ENCODE peak calls at places on chromosomes 4 and X, in five cellular contexts. G, Z, Y, M and F are unnamed samples.

GRCh38 chr4:110854021-110854678 is 231.3 kb upstream of the PITX2 start:
- DNase-seq in G (peak; percentile 61), M (no peak), Z (peak; percentile 27), Y (no peak), F (peak; percentile 96)

GRCh38 chr4:104795264-104795934 is 300.7 kb upstream of the CXXC4 start:
- DNase-seq in Z (no peak), Y (peak; percentile 41), M (no peak), G (no peak), F (no peak)

GRCh38 chrX:57900961-57901360 is 9.3 kb downstream of the ZXDA start:
- DNase-seq in Y (no peak), Z (peak; percentile 27), G (no peak), M (no peak), F (peak; percentile 76)

GRCh38 chrX:103913356-103914020 is 48.9 kb upstream of the TMSB15B start:
- DNase-seq in Z (peak; percentile 2), G (no peak), M (no peak), Y (no peak), F (peak; percentile 11)

GRCh38 chrX:1778817-1779216 is 164.0 kb downstream of the ASMT start:
- DNase-seq in G (peak; percentile 18), M (no peak), Z (peak; percentile 82), Y (no peak), F (no peak)

GRCh38 chr4:141802324-141802723 is 165.9 kb downstream of the IL15 start:
- DNase-seq in Y (no peak), Z (peak; percentile 84), G (peak; percentile 15), M (no peak), F (peak; percentile 96)

GRCh38 chr4:185796176-185796575 is 15.8 kb downstream of the SORBS2 start:
- DNase-seq in Z (no peak), G (no peak), Y (no peak), M (no peak), F (peak; percentile 49)

GRCh38 chr4:165921546-165921945 is 48.5 kb downstream of the TLL1 start:
- DNase-seq in Z (no peak), G (no peak), Y (peak; percentile 12), M (no peak), F (no peak)

GRCh38 chr4:39587881-39588280 is 50.8 kb downstream of the SMIM14 start:
- DNase-seq in G (peak; percentile 35), Y (no peak), Z (no peak), M (no peak), F (peak; percentile 36)

GRCh38 chr4:173121044-173121685 is 47.4 kb upstream of the GALNT7 start:
- DNase-seq in M (no peak), G (peak; percentile 62), Y (peak; percentile 7), Z (peak; percentile 9), F (peak; percentile 16)

GRCh38 chr4:187204389-187204920 is 480.8 kb upstream of the FAT1 start:
- DNase-seq in M (no peak), Y (no peak), Z (peak; percentile 70), G (peak; percentile 63), F (peak; percentile 26)

GRCh38 chr4:7295917-7296660 is 103.8 kb downstream of the SORCS2 start:
- DNase-seq in G (no peak), M (peak; percentile 53), Y (no peak), Z (peak; percentile 26), F (peak; percentile 36)

GRCh38 chrX:574355-574754 is 56.2 kb upstream of the SHOX start:
- DNase-seq in Y (no peak), Z (no peak), M (no peak), G (no peak), F (no peak)

GRCh38 chrX:78199851-78200250 is 60.4 kb upstream of the TAF9B start:
- DNase-seq in Z (peak; percentile 67), G (peak; percentile 42), Y (no peak), M (no peak), F (peak; percentile 1)

GRCh38 chrX:55524487-55524886 is 34.8 kb upstream of the USP51 start:
- DNase-seq in Y (no peak), Z (peak; percentile 1), M (no peak), G (peak; percentile 0), F (peak; percentile 0)

GRCh38 chr4:138952405-138952804 is 63.2 kb upstream of the NOCT start:
- DNase-seq in Z (peak; percentile 39), G (peak; percentile 91), Y (no peak), M (no peak), F (peak; percentile 48)

GRCh38 chr4:18540349-18540748 is 518.8 kb upstream of the LCORL start:
- DNase-seq in Z (no peak), Y (no peak), M (no peak), G (no peak), F (no peak)

GRCh38 chr4:125357675-125358074 is 42.9 kb downstream of the FAT4 start:
- DNase-seq in Z (no peak), G (no peak), Y (no peak), M (no peak), F (no peak)

GRCh38 chr4:131052646-131053045 is 1956.7 kb downstream of the C4orf33 start:
- DNase-seq in G (no peak), M (no peak), Y (no peak), Z (no peak), F (no peak)

GRCh38 chr4:181874582-181874981 is 368.6 kb upstream of the TENM3 start:
- DNase-seq in M (no peak), Y (no peak), G (no peak), Z (no peak), F (no peak)

GRCh38 chr4:41132055-41132683 is 82.2 kb downstream of the APBB2 start:
- DNase-seq in G (peak; percentile 87), M (no peak), Y (no peak), Z (no peak), F (no peak)

GRCh38 chrX:64975491-64975890 is 759 bp downstream of the ZC4H2 start:
- DNase-seq in G (peak; percentile 9), Z (peak; percentile 42), Y (peak; percentile 12), M (peak; percentile 11), F (no peak)

GRCh38 chr4:38668203-38668602 is 4.2 kb downstream of the KLF3 start:
- DNase-seq in Z (no peak), Y (no peak), M (no peak), G (no peak), F (no peak)

GRCh38 chr4:102620697-102621497 is 119.7 kb downstream of the NFKB1 start:
- DNase-seq in Y (no peak), Z (peak; percentile 78), G (peak; percentile 78), M (no peak), F (peak; percentile 80)

GRCh38 chr4:2512396-2513135 is 23.9 kb upstream of the FAM193A start:
- DNase-seq in G (no peak), Y (no peak), M (no peak), Z (no peak), F (no peak)

GRCh38 chr4:3044812-3045499 is 29.4 kb downstream of the HTT-AS start:
- DNase-seq in M (no peak), Z (no peak), G (no peak), Y (no peak), F (no peak)

GRCh38 chr4:139815646-139816601 is 150.3 kb downstream of the MGST2 start:
- DNase-seq in M (peak; percentile 51), Z (peak; percentile 56), Y (no peak), G (peak; percentile 52), F (peak; percentile 85)

GRCh38 chr4:65623509-65623908 is 46.8 kb downstream of the EPHA5 start:
- DNase-seq in Y (no peak), M (no peak), Z (peak; percentile 83), G (peak; percentile 79), F (peak; percentile 45)

GRCh38 chrX:151984328-151984727 is 9.9 kb upstream of the GABRE start:
- DNase-seq in Z (peak; percentile 48), G (peak; percentile 92), Y (no peak), M (no peak), F (peak; percentile 89)

GRCh38 chrX:72273718-72274117 is 3.3 kb downstream of the RPS4X start:
- DNase-seq in M (no peak), Z (no peak), G (no peak), Y (no peak), F (no peak)
- H3K4me3 ChIP-seq in M (no peak overlapping the region), Z (peak overlapping the region; percentile 91), G (no peak overlapping the region), Y (no peak overlapping the region), F (no peak overlapping the region)

DNA sequence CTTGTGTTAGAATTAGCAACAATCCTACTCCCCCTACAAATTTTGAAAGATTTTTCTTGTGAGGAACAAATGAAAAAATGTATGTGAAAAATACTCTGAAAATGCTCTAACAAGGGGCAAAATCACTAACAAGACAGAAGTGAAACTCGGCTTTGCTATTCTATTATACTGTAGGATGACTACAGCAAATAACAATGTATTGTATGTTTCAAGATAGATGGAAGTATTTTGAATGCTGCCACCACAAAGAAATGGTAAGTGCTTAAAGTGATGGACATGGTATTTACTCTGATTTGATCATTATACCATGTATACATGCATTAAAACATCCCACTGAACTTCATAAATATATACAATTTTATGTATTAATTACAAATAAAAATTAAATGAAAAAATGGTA is 192.8 kb downstream of the SPOCK3 start:
- DNase-seq in Z (no peak), M (no peak), Y (no peak), G (no peak), F (no peak)
- TF ChIP-seq CTCF in Z (no peak), M (no peak), Y (no peak), G (no peak), F (no peak)

DNA sequence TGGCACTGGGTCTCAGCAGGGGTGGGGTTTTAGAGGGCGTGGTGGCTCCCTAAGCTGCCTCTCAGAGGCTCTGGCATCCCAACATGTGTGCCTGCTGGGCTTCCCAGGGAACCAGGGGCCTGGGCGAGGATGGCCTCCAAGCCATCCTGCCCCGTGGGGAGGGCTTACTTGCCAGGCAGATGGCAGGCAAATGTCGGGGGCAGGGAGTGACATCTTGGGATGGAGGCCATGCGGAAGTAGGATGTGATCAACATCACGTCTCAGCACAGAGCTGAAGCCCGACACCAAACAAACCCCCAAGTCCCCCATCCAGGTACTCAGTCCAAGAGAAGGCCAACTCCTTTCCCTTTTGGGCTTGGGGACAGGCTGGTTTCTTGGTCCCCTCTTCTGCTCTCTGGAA is 4.7 kb downstream of the L1CAM start:
- DNase-seq in M (no peak), Y (no peak), G (no peak), Z (no peak), F (no peak)
- H3K4me3 ChIP-seq in M (no peak overlapping the region), Y (no peak overlapping the region), G (no peak overlapping the region), Z (no peak overlapping the region), F (no peak overlapping the region)

GRCh38 chrX:72540318-72540717 is 32.3 kb downstream of the HDAC8 start:
- DNase-seq in Z (peak; percentile 44), G (peak; percentile 21), Y (no peak), M (no peak), F (peak; percentile 40)
- TF ChIP-seq CTCF in Z (peak; percentile 56), G (no peak), Y (no peak), M (peak; percentile 59), F (peak; percentile 42)

GRCh38 chr4:29908276-29908675 is 811.9 kb upstream of the PCDH7 start:
- DNase-seq in Y (no peak), G (no peak), Z (no peak), M (no peak), F (no peak)
- H3K4me3 ChIP-seq in Y (no peak overlapping the region), G (no peak overlapping the region), Z (no peak overlapping the region), M (no peak overlapping the region), F (no peak overlapping the region)

GRCh38 chrX:16665089-16665488 is 15.1 kb downstream of the S100G start:
- DNase-seq in Y (no peak), G (no peak), Z (no peak), M (no peak), F (peak; percentile 69)

GRCh38 chrX:16666541-16666940 is 16.6 kb downstream of the S100G start:
- DNase-seq in Z (peak; percentile 42), G (no peak), M (peak; percentile 21), Y (no peak), F (peak; percentile 75)

DNA sequence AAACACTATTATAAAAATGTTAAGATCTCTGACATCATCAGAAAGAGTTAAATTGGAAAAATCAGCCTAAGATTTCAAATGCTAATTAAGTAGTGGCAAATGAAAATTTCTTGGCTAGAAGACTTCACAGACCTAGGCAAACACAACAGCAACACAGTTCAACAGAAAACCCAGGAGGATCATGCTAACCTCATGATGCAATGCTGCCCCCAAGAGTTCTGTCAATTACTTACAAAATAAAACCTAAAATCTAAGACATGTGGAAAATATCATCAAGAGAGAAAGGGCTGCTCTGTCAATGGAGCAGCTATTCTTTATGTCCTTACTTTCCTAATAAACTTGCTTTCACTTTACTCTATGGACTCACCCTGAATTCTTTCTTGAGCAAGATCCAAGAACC is 21.0 kb downstream of the S100G start:
- DNase-seq in Z (peak; percentile 59), M (peak; percentile 4), Y (no peak), G (peak; percentile 23), F (peak; percentile 76)
- TF ChIP-seq CTCF in Z (peak; percentile 66), M (peak; percentile 69), Y (peak; percentile 39), G (peak; percentile 14), F (peak; percentile 49)